ENCODE peak calls at places on chromosomes 1 and 21, in four cellular contexts. Q is osteoblast, Z is mammary epithelial cell, E is GM06990. A is an unnamed sample.

GRCh38 chr1:17236779-17237601 is 11.9 kb upstream of the PADI3 start:
- DNase-seq in Q (peak), Z (peak), E (peak), A (peak)

GRCh38 chr1:222441006-222441620 is 106.8 kb downstream of the HHIPL2 start:
- DNase-seq in Q (no peak), Z (no peak), E (no peak), A (no peak)

GRCh38 chr1:193542668-193543067 is 356.3 kb upstream of the B3GALT2 start:
- DNase-seq in Q (no peak), Z (no peak), E (no peak), A (no peak)

GRCh38 chr1:240888039-240888786 is 276.3 kb upstream of the GREM2 start:
- DNase-seq in Q (no peak), Z (peak), E (peak), A (peak)

GRCh38 chr1:203629509-203630082 is 3.0 kb downstream of the ATP2B4 start:
- DNase-seq in Q (peak), Z (no peak), E (peak), A (peak)

GRCh38 chr1:212512731-212513559 is 80.2 kb downstream of the NENF start:
- DNase-seq in Q (peak), Z (no peak), E (no peak), A (no peak)

GRCh38 chr1:178438432-178438831 is 58.3 kb downstream of the CLEC20A start:
- DNase-seq in Q (no peak), Z (peak), E (no peak), A (peak)

GRCh38 chr1:217539510-217539909 is 91.4 kb downstream of the GPATCH2 start:
- DNase-seq in Q (no peak), Z (no peak), E (no peak), A (no peak)

GRCh38 chr1:222950892-222951291 is 136.1 kb downstream of the DISP1 start:
- DNase-seq in Q (no peak), Z (peak), E (no peak), A (no peak)

GRCh38 chr1:109425902-109426277 is 358 bp downstream of the PSMA5 start:
- DNase-seq in Q (no peak), Z (no peak), E (no peak), A (peak)

GRCh38 chr21:37153193-37153934 is 80.3 kb downstream of the TTC3 start:
- DNase-seq in Q (peak), Z (no peak), E (no peak), A (peak)

GRCh38 chr1:106883208-106883607 is 173.3 kb upstream of the PRMT6 start:
- DNase-seq in Q (no peak), Z (no peak), E (no peak), A (no peak)

GRCh38 chr1:244212792-244213475 is 161.9 kb downstream of the ZBTB18 start:
- DNase-seq in Q (no peak), Z (no peak), E (no peak), A (no peak)

GRCh38 chr1:12220890-12221289 is 8.9 kb upstream of the VPS13D start:
- DNase-seq in Q (peak), Z (no peak), E (no peak), A (no peak)

GRCh38 chr1:233094691-233095090 is 144.3 kb downstream of the NTPCR start:
- DNase-seq in Q (no peak), Z (no peak), E (no peak), A (no peak)

GRCh38 chr1:226405411-226405988 is 2.4 kb downstream of the PARP1 start:
- DNase-seq in Q (no peak), Z (no peak), E (no peak), A (no peak)
- H3K4me3 ChIP-seq in Q (no peak), Z (no peak), E (peak), A (no peak)

GRCh38 chr1:95043141-95043980 is 29.4 kb downstream of the ALG14 start:
- DNase-seq in Q (peak), Z (peak), E (peak), A (peak)

GRCh38 chr1:95040032-95040525 is 32.7 kb downstream of the ALG14 start:
- DNase-seq in Q (no peak), Z (peak), E (no peak), A (no peak)

GRCh38 chr1:95039360-95040031 is 33.3 kb downstream of the ALG14 start:
- DNase-seq in Q (no peak), Z (peak), E (no peak), A (no peak)

GRCh38 chr1:95042286-95042685 is 30.5 kb downstream of the ALG14 start:
- DNase-seq in Q (peak), Z (no peak), E (no peak), A (no peak)

GRCh38 chr1:95041491-95042165 is 31.1 kb downstream of the ALG14 start:
- DNase-seq in Q (peak), Z (peak), E (no peak), A (peak)
- TF ChIP-seq CTCF in Q (peak), Z (peak), E (peak), A (peak)

DNA sequence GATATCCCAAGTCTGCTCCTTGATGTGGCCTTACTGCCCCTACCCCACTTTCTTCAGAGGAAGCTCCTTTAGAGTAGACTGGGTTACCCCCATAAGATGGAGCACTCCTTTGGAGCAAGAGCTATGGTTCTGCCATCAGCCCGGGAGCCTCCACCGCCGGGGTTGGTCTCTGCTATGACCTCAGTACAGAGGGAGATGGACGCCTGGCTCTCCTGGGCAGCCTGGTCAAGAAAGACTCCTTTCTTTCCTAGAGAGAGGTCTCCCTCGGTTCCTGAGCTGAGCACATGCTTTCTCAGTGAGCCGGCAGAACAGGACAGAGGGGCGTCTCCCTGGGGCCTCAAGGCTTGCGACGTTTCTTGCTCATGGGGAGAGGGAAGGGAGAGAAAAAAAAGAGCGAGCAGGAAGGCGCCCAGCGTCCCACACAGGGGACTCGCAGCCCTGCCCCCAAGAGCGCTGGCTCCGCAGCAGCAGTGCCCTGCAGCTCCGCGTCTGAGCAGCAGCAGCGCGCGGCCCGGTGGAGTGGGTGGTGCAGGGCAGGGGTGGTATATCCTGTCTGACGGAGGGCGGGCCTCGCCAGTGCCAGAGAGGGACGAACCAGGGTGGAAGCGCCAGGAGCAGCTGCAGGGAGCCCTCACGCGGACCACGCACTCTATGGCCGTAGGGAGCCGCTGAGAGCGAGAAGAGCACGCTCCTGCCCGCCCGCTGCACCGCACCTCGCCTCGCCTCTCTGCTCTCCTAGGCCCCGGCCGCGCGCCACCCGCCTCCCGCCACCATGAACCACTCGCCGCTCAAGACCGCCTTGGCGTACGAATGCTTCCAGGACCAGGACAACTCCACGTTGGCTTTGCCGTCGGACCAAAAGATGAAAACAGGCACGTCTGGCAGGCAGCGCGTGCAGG is at the start of gene PKP1:
- DNase-seq in Q (peak), Z (peak), E (no peak), A (no peak)
- H3K4me3 ChIP-seq in Q (peak), Z (peak), E (no peak), A (no peak)

DNA sequence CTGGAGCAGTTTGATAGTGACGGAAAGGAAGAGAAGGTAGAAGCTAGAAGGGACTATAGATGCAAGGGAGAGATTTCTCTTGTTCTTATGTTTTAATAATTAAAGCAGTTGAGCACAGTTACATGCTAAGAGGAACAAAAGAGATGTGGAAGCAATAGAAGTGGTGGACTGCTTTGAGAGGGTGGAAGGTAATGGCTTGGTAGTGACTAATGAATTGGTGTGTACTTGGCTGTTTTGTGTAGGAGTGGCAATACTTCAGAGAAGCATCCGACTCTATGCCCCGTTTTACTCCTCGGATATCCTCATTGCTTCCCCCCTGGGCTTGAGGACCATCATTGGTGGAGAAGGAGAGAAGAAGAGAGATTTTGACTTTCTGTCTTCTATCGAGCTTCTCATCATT is 12.8 kb downstream of the UTP25 start:
- DNase-seq in Q (no peak), Z (no peak), E (no peak), A (peak)
- TF ChIP-seq CTCF in Q (no peak), Z (no peak), E (no peak), A (no peak)